ENCODE peak calls at places on chromosomes 12 and 14, in eight cellular contexts. One of them, this sample, is unnamed.

GRCh38 chr14:30450620-30451019 is 108.3 kb upstream of the G2E3 start:
- DNase-seq in ovary: no peak
- DNase-seq in neuronal stem cell: no peak
- DNase-seq in posterior cingulate gyrus: no peak
- DNase-seq in lower leg skin: no peak
- DNase-seq in sciatic nerve: no peak
- DNase-seq in stimulated activated CD4-positive, alpha-beta T cell treated with anti-CD3 and anti-CD28 coated beads, Interleukin-1b, Interleukin-23, amount 100 ng/mL, for 24 hours: no peak
- DNase-seq in epithelial cell of esophagus: peak
- DNase-seq in this sample: no peak

GRCh38 chr12:105272814-105273416 is 36.9 kb upstream of the APPL2 start:
- DNase-seq in ovary: no peak
- DNase-seq in neuronal stem cell: no peak
- DNase-seq in posterior cingulate gyrus: no peak
- DNase-seq in lower leg skin: no peak
- DNase-seq in sciatic nerve: no peak
- DNase-seq in stimulated activated CD4-positive, alpha-beta T cell treated with anti-CD3 and anti-CD28 coated beads, Interleukin-1b, Interleukin-23, amount 100 ng/mL, for 24 hours: no peak
- DNase-seq in epithelial cell of esophagus: peak
- DNase-seq in this sample: no peak

GRCh38 chr12:71685961-71686657 is at the start of gene TMEM19:
- DNase-seq in ovary: peak
- DNase-seq in neuronal stem cell: peak
- DNase-seq in posterior cingulate gyrus: peak
- DNase-seq in lower leg skin: peak
- DNase-seq in sciatic nerve: peak
- DNase-seq in stimulated activated CD4-positive, alpha-beta T cell treated with anti-CD3 and anti-CD28 coated beads, Interleukin-1b, Interleukin-23, amount 100 ng/mL, for 24 hours: peak
- DNase-seq in epithelial cell of esophagus: peak
- DNase-seq in this sample: peak

GRCh38 chr12:108141600-108142145 is 12.6 kb downstream of the WSCD2 start:
- DNase-seq in ovary: no peak
- DNase-seq in neuronal stem cell: peak
- DNase-seq in posterior cingulate gyrus: no peak
- DNase-seq in lower leg skin: no peak
- DNase-seq in sciatic nerve: no peak
- DNase-seq in stimulated activated CD4-positive, alpha-beta T cell treated with anti-CD3 and anti-CD28 coated beads, Interleukin-1b, Interleukin-23, amount 100 ng/mL, for 24 hours: no peak
- DNase-seq in epithelial cell of esophagus: no peak
- DNase-seq in this sample: no peak

GRCh38 chr12:21972055-21972454 is 30.8 kb upstream of the ABCC9 start:
- DNase-seq in ovary: no peak
- DNase-seq in neuronal stem cell: no peak
- DNase-seq in posterior cingulate gyrus: no peak
- DNase-seq in lower leg skin: no peak
- DNase-seq in sciatic nerve: no peak
- DNase-seq in stimulated activated CD4-positive, alpha-beta T cell treated with anti-CD3 and anti-CD28 coated beads, Interleukin-1b, Interleukin-23, amount 100 ng/mL, for 24 hours: no peak
- DNase-seq in epithelial cell of esophagus: no peak
- DNase-seq in this sample: no peak

GRCh38 chr12:3795800-3796133 is 42.9 kb upstream of the CRACR2A start:
- DNase-seq in ovary: no peak
- DNase-seq in neuronal stem cell: no peak
- DNase-seq in posterior cingulate gyrus: no peak
- DNase-seq in lower leg skin: no peak
- DNase-seq in sciatic nerve: no peak
- DNase-seq in stimulated activated CD4-positive, alpha-beta T cell treated with anti-CD3 and anti-CD28 coated beads, Interleukin-1b, Interleukin-23, amount 100 ng/mL, for 24 hours: no peak
- DNase-seq in epithelial cell of esophagus: no peak
- DNase-seq in this sample: no peak

GRCh38 chr14:70189678-70190077 is 927 bp upstream of the SLC8A3 start:
- DNase-seq in ovary: no peak
- DNase-seq in neuronal stem cell: no peak
- DNase-seq in posterior cingulate gyrus: no peak
- DNase-seq in lower leg skin: no peak
- DNase-seq in sciatic nerve: no peak
- DNase-seq in stimulated activated CD4-positive, alpha-beta T cell treated with anti-CD3 and anti-CD28 coated beads, Interleukin-1b, Interleukin-23, amount 100 ng/mL, for 24 hours: no peak
- DNase-seq in epithelial cell of esophagus: no peak
- DNase-seq in this sample: no peak

GRCh38 chr12:54261817-54262402 is 18.0 kb downstream of the CBX5 start:
- DNase-seq in ovary: no peak
- DNase-seq in neuronal stem cell: no peak
- DNase-seq in posterior cingulate gyrus: no peak
- DNase-seq in lower leg skin: no peak
- DNase-seq in sciatic nerve: no peak
- DNase-seq in stimulated activated CD4-positive, alpha-beta T cell treated with anti-CD3 and anti-CD28 coated beads, Interleukin-1b, Interleukin-23, amount 100 ng/mL, for 24 hours: no peak
- DNase-seq in epithelial cell of esophagus: no peak
- DNase-seq in this sample: no peak

GRCh38 chr12:48119834-48120195 is 651 bp downstream of the PFKM start:
- DNase-seq in ovary: no peak
- DNase-seq in neuronal stem cell: no peak
- DNase-seq in posterior cingulate gyrus: no peak
- DNase-seq in lower leg skin: no peak
- DNase-seq in sciatic nerve: no peak
- DNase-seq in stimulated activated CD4-positive, alpha-beta T cell treated with anti-CD3 and anti-CD28 coated beads, Interleukin-1b, Interleukin-23, amount 100 ng/mL, for 24 hours: no peak
- DNase-seq in epithelial cell of esophagus: no peak
- DNase-seq in this sample: no peak

GRCh38 chr14:68379510-68380303 is 413.2 kb downstream of the ZFP36L1 start:
- DNase-seq in ovary: no peak
- DNase-seq in neuronal stem cell: no peak
- DNase-seq in posterior cingulate gyrus: no peak
- DNase-seq in lower leg skin: no peak
- DNase-seq in sciatic nerve: no peak
- DNase-seq in stimulated activated CD4-positive, alpha-beta T cell treated with anti-CD3 and anti-CD28 coated beads, Interleukin-1b, Interleukin-23, amount 100 ng/mL, for 24 hours: no peak
- DNase-seq in epithelial cell of esophagus: no peak
- DNase-seq in this sample: no peak

GRCh38 chr12:34210689-34211530 is 188.6 kb downstream of the ALG10 start:
- DNase-seq in ovary: no peak
- DNase-seq in neuronal stem cell: no peak
- DNase-seq in posterior cingulate gyrus: peak
- DNase-seq in lower leg skin: no peak
- DNase-seq in sciatic nerve: no peak
- DNase-seq in stimulated activated CD4-positive, alpha-beta T cell treated with anti-CD3 and anti-CD28 coated beads, Interleukin-1b, Interleukin-23, amount 100 ng/mL, for 24 hours: no peak
- DNase-seq in epithelial cell of esophagus: no peak
- DNase-seq in this sample: no peak

GRCh38 chr12:53325539-53326061 is 4.2 kb upstream of the AAAS start:
- DNase-seq in ovary: peak
- DNase-seq in neuronal stem cell: no peak
- DNase-seq in posterior cingulate gyrus: peak
- DNase-seq in lower leg skin: peak
- DNase-seq in sciatic nerve: peak
- DNase-seq in stimulated activated CD4-positive, alpha-beta T cell treated with anti-CD3 and anti-CD28 coated beads, Interleukin-1b, Interleukin-23, amount 100 ng/mL, for 24 hours: no peak
- DNase-seq in epithelial cell of esophagus: no peak
- DNase-seq in this sample: no peak

GRCh38 chr14:76497550-76498484 is 121.9 kb downstream of the ESRRB start:
- DNase-seq in ovary: no peak
- DNase-seq in neuronal stem cell: no peak
- DNase-seq in posterior cingulate gyrus: no peak
- DNase-seq in lower leg skin: no peak
- DNase-seq in sciatic nerve: no peak
- DNase-seq in stimulated activated CD4-positive, alpha-beta T cell treated with anti-CD3 and anti-CD28 coated beads, Interleukin-1b, Interleukin-23, amount 100 ng/mL, for 24 hours: no peak
- DNase-seq in epithelial cell of esophagus: no peak
- DNase-seq in this sample: no peak

GRCh38 chr14:50954811-50955372 is 10.6 kb upstream of the PYGL start:
- DNase-seq in ovary: no peak
- DNase-seq in neuronal stem cell: no peak
- DNase-seq in posterior cingulate gyrus: no peak
- DNase-seq in lower leg skin: no peak
- DNase-seq in sciatic nerve: no peak
- DNase-seq in stimulated activated CD4-positive, alpha-beta T cell treated with anti-CD3 and anti-CD28 coated beads, Interleukin-1b, Interleukin-23, amount 100 ng/mL, for 24 hours: no peak
- DNase-seq in epithelial cell of esophagus: peak
- DNase-seq in this sample: peak

GRCh38 chr14:29240046-29240445 is 473.5 kb downstream of the FOXG1 start:
- DNase-seq in ovary: no peak
- DNase-seq in neuronal stem cell: no peak
- DNase-seq in posterior cingulate gyrus: no peak
- DNase-seq in lower leg skin: no peak
- DNase-seq in sciatic nerve: no peak
- DNase-seq in stimulated activated CD4-positive, alpha-beta T cell treated with anti-CD3 and anti-CD28 coated beads, Interleukin-1b, Interleukin-23, amount 100 ng/mL, for 24 hours: no peak
- DNase-seq in epithelial cell of esophagus: peak
- DNase-seq in this sample: no peak

GRCh38 chr12:110005319-110005973 is 6.2 kb downstream of the ANKRD13A start:
- DNase-seq in ovary: no peak
- DNase-seq in neuronal stem cell: no peak
- DNase-seq in posterior cingulate gyrus: no peak
- DNase-seq in lower leg skin: no peak
- DNase-seq in sciatic nerve: no peak
- DNase-seq in stimulated activated CD4-positive, alpha-beta T cell treated with anti-CD3 and anti-CD28 coated beads, Interleukin-1b, Interleukin-23, amount 100 ng/mL, for 24 hours: no peak
- DNase-seq in epithelial cell of esophagus: no peak
- DNase-seq in this sample: no peak

GRCh38 chr14:52769889-52770288 is 21.5 kb downstream of the GNPNAT1 start:
- DNase-seq in ovary: no peak
- DNase-seq in neuronal stem cell: no peak
- DNase-seq in posterior cingulate gyrus: no peak
- DNase-seq in lower leg skin: no peak
- DNase-seq in sciatic nerve: no peak
- DNase-seq in stimulated activated CD4-positive, alpha-beta T cell treated with anti-CD3 and anti-CD28 coated beads, Interleukin-1b, Interleukin-23, amount 100 ng/mL, for 24 hours: no peak
- DNase-seq in epithelial cell of esophagus: peak
- DNase-seq in this sample: no peak

GRCh38 chr12:52925717-52926595 is 21.1 kb upstream of the KRT8 start:
- DNase-seq in ovary: no peak
- DNase-seq in neuronal stem cell: no peak
- DNase-seq in posterior cingulate gyrus: no peak
- DNase-seq in lower leg skin: no peak
- DNase-seq in sciatic nerve: no peak
- DNase-seq in stimulated activated CD4-positive, alpha-beta T cell treated with anti-CD3 and anti-CD28 coated beads, Interleukin-1b, Interleukin-23, amount 100 ng/mL, for 24 hours: no peak
- DNase-seq in epithelial cell of esophagus: no peak
- DNase-seq in this sample: peak

GRCh38 chr12:11561416-11561815 is 88.1 kb upstream of the ETV6 start:
- DNase-seq in ovary: no peak
- DNase-seq in neuronal stem cell: no peak
- DNase-seq in posterior cingulate gyrus: no peak
- DNase-seq in lower leg skin: no peak
- DNase-seq in sciatic nerve: no peak
- DNase-seq in stimulated activated CD4-positive, alpha-beta T cell treated with anti-CD3 and anti-CD28 coated beads, Interleukin-1b, Interleukin-23, amount 100 ng/mL, for 24 hours: no peak
- DNase-seq in epithelial cell of esophagus: no peak
- DNase-seq in this sample: no peak

GRCh38 chr12:22275847-22276246 is 58.7 kb downstream of the ST8SIA1 start:
- DNase-seq in ovary: peak
- DNase-seq in neuronal stem cell: no peak
- DNase-seq in posterior cingulate gyrus: peak
- DNase-seq in lower leg skin: peak
- DNase-seq in sciatic nerve: peak
- DNase-seq in stimulated activated CD4-positive, alpha-beta T cell treated with anti-CD3 and anti-CD28 coated beads, Interleukin-1b, Interleukin-23, amount 100 ng/mL, for 24 hours: no peak
- DNase-seq in epithelial cell of esophagus: peak
- DNase-seq in this sample: no peak

GRCh38 chr14:23078692-23079116 is 16.2 kb downstream of the ACIN1 start:
- DNase-seq in ovary: no peak
- DNase-seq in neuronal stem cell: no peak
- DNase-seq in posterior cingulate gyrus: no peak
- DNase-seq in lower leg skin: peak
- DNase-seq in sciatic nerve: peak
- DNase-seq in stimulated activated CD4-positive, alpha-beta T cell treated with anti-CD3 and anti-CD28 coated beads, Interleukin-1b, Interleukin-23, amount 100 ng/mL, for 24 hours: no peak
- DNase-seq in epithelial cell of esophagus: peak
- DNase-seq in this sample: no peak